ENCODE peak calls at places on chromosomes 6 and 20, in ten cellular contexts. One of them, this sample, is unnamed.

GRCh38 chr20:14342910-14343309 is 5.5 kb upstream of the FLRT3 start:
- DNase-seq in neural crest cell: no peak
- DNase-seq in foreskin fibroblast: no peak
- DNase-seq in IMR-90: no peak
- DNase-seq in PC-9: no peak
- DNase-seq in hepatocyte: no peak
- DNase-seq in pancreas: no peak
- DNase-seq in neuronal stem cell: no peak
- DNase-seq in HTR-8/SVneo: no peak
- DNase-seq in activated CD8-positive, alpha-beta memory T cell treated with anti-CD3 and anti-CD28 coated beads for 48 hours: no peak
- DNase-seq in this sample: peak

GRCh38 chr6:47484616-47485015 is 7.0 kb downstream of the CD2AP start:
- DNase-seq in hepatocyte: peak
- DNase-seq in neural crest cell: no peak
- DNase-seq in IMR-90: peak
- DNase-seq in activated CD8-positive, alpha-beta memory T cell treated with anti-CD3 and anti-CD28 coated beads for 48 hours: no peak
- DNase-seq in HTR-8/SVneo: peak
- DNase-seq in foreskin fibroblast: peak
- DNase-seq in pancreas: no peak
- DNase-seq in neuronal stem cell: no peak
- DNase-seq in PC-9: no peak
- DNase-seq in this sample: no peak

GRCh38 chr6:157323114-157323923 is at the start of gene TMEM242:
- DNase-seq in hepatocyte: peak
- DNase-seq in HTR-8/SVneo: peak
- DNase-seq in IMR-90: peak
- DNase-seq in PC-9: peak
- DNase-seq in pancreas: peak
- DNase-seq in foreskin fibroblast: peak
- DNase-seq in activated CD8-positive, alpha-beta memory T cell treated with anti-CD3 and anti-CD28 coated beads for 48 hours: peak
- DNase-seq in neural crest cell: peak
- DNase-seq in neuronal stem cell: peak
- DNase-seq in this sample: peak

GRCh38 chr20:44142416-44142815 is 44.6 kb downstream of the JPH2 start:
- DNase-seq in pancreas: no peak
- DNase-seq in PC-9: no peak
- DNase-seq in neuronal stem cell: no peak
- DNase-seq in HTR-8/SVneo: no peak
- DNase-seq in IMR-90: peak
- DNase-seq in activated CD8-positive, alpha-beta memory T cell treated with anti-CD3 and anti-CD28 coated beads for 48 hours: no peak
- DNase-seq in hepatocyte: no peak
- DNase-seq in foreskin fibroblast: peak
- DNase-seq in neural crest cell: no peak
- DNase-seq in this sample: no peak

GRCh38 chr6:51398064-51398740 is 579.5 kb downstream of the TFAP2B start:
- DNase-seq in PC-9: no peak
- DNase-seq in IMR-90: no peak
- DNase-seq in HTR-8/SVneo: no peak
- DNase-seq in hepatocyte: no peak
- DNase-seq in foreskin fibroblast: no peak
- DNase-seq in pancreas: no peak
- DNase-seq in neuronal stem cell: no peak
- DNase-seq in neural crest cell: no peak
- DNase-seq in activated CD8-positive, alpha-beta memory T cell treated with anti-CD3 and anti-CD28 coated beads for 48 hours: no peak
- DNase-seq in this sample: no peak

GRCh38 chr6:88725111-88725711 is 238.2 kb downstream of the RNGTT start:
- DNase-seq in IMR-90: peak
- DNase-seq in HTR-8/SVneo: no peak
- DNase-seq in PC-9: no peak
- DNase-seq in neural crest cell: peak
- DNase-seq in neuronal stem cell: no peak
- DNase-seq in pancreas: no peak
- DNase-seq in activated CD8-positive, alpha-beta memory T cell treated with anti-CD3 and anti-CD28 coated beads for 48 hours: peak
- DNase-seq in foreskin fibroblast: no peak
- DNase-seq in hepatocyte: peak
- DNase-seq in this sample: no peak

GRCh38 chr6:18216411-18216810 is 47.9 kb downstream of the DEK start:
- DNase-seq in PC-9: no peak
- DNase-seq in pancreas: no peak
- DNase-seq in activated CD8-positive, alpha-beta memory T cell treated with anti-CD3 and anti-CD28 coated beads for 48 hours: no peak
- DNase-seq in foreskin fibroblast: no peak
- DNase-seq in neural crest cell: no peak
- DNase-seq in neuronal stem cell: no peak
- DNase-seq in IMR-90: peak
- DNase-seq in HTR-8/SVneo: peak
- DNase-seq in hepatocyte: no peak
- DNase-seq in this sample: no peak

GRCh38 chr6:25652007-25652515 is at the start of gene SCGN:
- DNase-seq in activated CD8-positive, alpha-beta memory T cell treated with anti-CD3 and anti-CD28 coated beads for 48 hours: no peak
- DNase-seq in pancreas: peak
- DNase-seq in IMR-90: peak
- DNase-seq in PC-9: no peak
- DNase-seq in HTR-8/SVneo: peak
- DNase-seq in neural crest cell: peak
- DNase-seq in foreskin fibroblast: peak
- DNase-seq in hepatocyte: peak
- DNase-seq in neuronal stem cell: peak
- DNase-seq in this sample: peak

GRCh38 chr6:162147805-162148204 is 579.8 kb downstream of the PRKN start:
- DNase-seq in hepatocyte: no peak
- DNase-seq in HTR-8/SVneo: no peak
- DNase-seq in pancreas: no peak
- DNase-seq in neuronal stem cell: no peak
- DNase-seq in activated CD8-positive, alpha-beta memory T cell treated with anti-CD3 and anti-CD28 coated beads for 48 hours: no peak
- DNase-seq in neural crest cell: no peak
- DNase-seq in IMR-90: no peak
- DNase-seq in foreskin fibroblast: no peak
- DNase-seq in PC-9: no peak
- DNase-seq in this sample: no peak

GRCh38 chr6:48199502-48199901 is 88.5 kb upstream of the PTCHD4 start:
- DNase-seq in neuronal stem cell: no peak
- DNase-seq in pancreas: no peak
- DNase-seq in activated CD8-positive, alpha-beta memory T cell treated with anti-CD3 and anti-CD28 coated beads for 48 hours: no peak
- DNase-seq in hepatocyte: no peak
- DNase-seq in IMR-90: no peak
- DNase-seq in HTR-8/SVneo: no peak
- DNase-seq in PC-9: no peak
- DNase-seq in foreskin fibroblast: no peak
- DNase-seq in neural crest cell: no peak
- DNase-seq in this sample: no peak

GRCh38 chr6:5749666-5750215 is 257.0 kb downstream of the NRN1 start:
- DNase-seq in activated CD8-positive, alpha-beta memory T cell treated with anti-CD3 and anti-CD28 coated beads for 48 hours: no peak
- DNase-seq in neuronal stem cell: no peak
- DNase-seq in PC-9: no peak
- DNase-seq in IMR-90: no peak
- DNase-seq in HTR-8/SVneo: no peak
- DNase-seq in pancreas: no peak
- DNase-seq in neural crest cell: no peak
- DNase-seq in hepatocyte: no peak
- DNase-seq in foreskin fibroblast: no peak
- DNase-seq in this sample: no peak

GRCh38 chr6:107173779-107174178 is 58.5 kb upstream of the BEND3 start:
- DNase-seq in IMR-90: peak
- DNase-seq in neural crest cell: no peak
- DNase-seq in hepatocyte: no peak
- DNase-seq in pancreas: no peak
- DNase-seq in PC-9: no peak
- DNase-seq in HTR-8/SVneo: no peak
- DNase-seq in neuronal stem cell: no peak
- DNase-seq in activated CD8-positive, alpha-beta memory T cell treated with anti-CD3 and anti-CD28 coated beads for 48 hours: no peak
- DNase-seq in foreskin fibroblast: peak
- DNase-seq in this sample: no peak

GRCh38 chr20:25460591-25461280 is 53.3 kb downstream of the GINS1 start:
- DNase-seq in hepatocyte: no peak
- DNase-seq in activated CD8-positive, alpha-beta memory T cell treated with anti-CD3 and anti-CD28 coated beads for 48 hours: no peak
- DNase-seq in pancreas: no peak
- DNase-seq in foreskin fibroblast: no peak
- DNase-seq in neuronal stem cell: no peak
- DNase-seq in PC-9: no peak
- DNase-seq in IMR-90: no peak
- DNase-seq in HTR-8/SVneo: no peak
- DNase-seq in neural crest cell: no peak
- DNase-seq in this sample: no peak

This sample was measured in small intestine.